ENCODE peak calls at places on chromosomes 11 and 22, in eight cellular contexts. One of them, this sample, is unnamed.

GRCh38 chr11:42482822-42483221 is 829.0 kb upstream of the API5 start:
- DNase-seq in stimulated activated CD4-positive, alpha-beta T cell treated with anti-CD3 and anti-CD28 coated beads, Interleukin-12 subunit alpha, Interleukin-12 subunit beta, amount 100 ng/mL, for 24 hours: no peak
- DNase-seq in skeletal muscle cell: no peak
- DNase-seq in NCI-H1105 treated with DMSO at 0.1 percent for 48 hours: no peak
- DNase-seq in testis: no peak
- DNase-seq in nephron progenitor cell: no peak
- DNase-seq in stimulated activated CD8-positive, alpha-beta memory T cell treated with anti-CD3 and anti-CD28 coated beads, Interleukin-15, amount 100 ng/mL, for 1 hour: no peak
- DNase-seq in frontal cortex: no peak
- DNase-seq in this sample: no peak

GRCh38 chr11:126304457-126305072 is 705 bp downstream of the DCPS start:
- DNase-seq in stimulated activated CD4-positive, alpha-beta T cell treated with anti-CD3 and anti-CD28 coated beads, Interleukin-12 subunit alpha, Interleukin-12 subunit beta, amount 100 ng/mL, for 24 hours: no peak
- DNase-seq in skeletal muscle cell: no peak
- DNase-seq in NCI-H1105 treated with DMSO at 0.1 percent for 48 hours: no peak
- DNase-seq in testis: no peak
- DNase-seq in nephron progenitor cell: no peak
- DNase-seq in stimulated activated CD8-positive, alpha-beta memory T cell treated with anti-CD3 and anti-CD28 coated beads, Interleukin-15, amount 100 ng/mL, for 1 hour: no peak
- DNase-seq in frontal cortex: peak; percentile 52
- DNase-seq in this sample: no peak

GRCh38 chr22:37633693-37634504 is 5.6 kb upstream of the SH3BP1 start:
- DNase-seq in stimulated activated CD4-positive, alpha-beta T cell treated with anti-CD3 and anti-CD28 coated beads, Interleukin-12 subunit alpha, Interleukin-12 subunit beta, amount 100 ng/mL, for 24 hours: no peak
- DNase-seq in skeletal muscle cell: peak; percentile 85
- DNase-seq in NCI-H1105 treated with DMSO at 0.1 percent for 48 hours: no peak
- DNase-seq in testis: peak; percentile 91
- DNase-seq in nephron progenitor cell: peak; percentile 85
- DNase-seq in stimulated activated CD8-positive, alpha-beta memory T cell treated with anti-CD3 and anti-CD28 coated beads, Interleukin-15, amount 100 ng/mL, for 1 hour: no peak
- DNase-seq in frontal cortex: peak; percentile 70
- DNase-seq in this sample: peak; percentile 88

GRCh38 chr11:125429174-125429707 is 66.8 kb downstream of the FEZ1 start:
- DNase-seq in stimulated activated CD4-positive, alpha-beta T cell treated with anti-CD3 and anti-CD28 coated beads, Interleukin-12 subunit alpha, Interleukin-12 subunit beta, amount 100 ng/mL, for 24 hours: peak; percentile 51
- DNase-seq in skeletal muscle cell: no peak
- DNase-seq in NCI-H1105 treated with DMSO at 0.1 percent for 48 hours: peak; percentile 76
- DNase-seq in testis: peak; percentile 79
- DNase-seq in nephron progenitor cell: peak; percentile 78
- DNase-seq in stimulated activated CD8-positive, alpha-beta memory T cell treated with anti-CD3 and anti-CD28 coated beads, Interleukin-15, amount 100 ng/mL, for 1 hour: no peak
- DNase-seq in frontal cortex: no peak
- DNase-seq in this sample: peak; percentile 69

GRCh38 chr22:44670220-44670983 is 31.6 kb upstream of the PRR5 start:
- DNase-seq in stimulated activated CD4-positive, alpha-beta T cell treated with anti-CD3 and anti-CD28 coated beads, Interleukin-12 subunit alpha, Interleukin-12 subunit beta, amount 100 ng/mL, for 24 hours: no peak
- DNase-seq in skeletal muscle cell: no peak
- DNase-seq in NCI-H1105 treated with DMSO at 0.1 percent for 48 hours: no peak
- DNase-seq in testis: no peak
- DNase-seq in nephron progenitor cell: no peak
- DNase-seq in stimulated activated CD8-positive, alpha-beta memory T cell treated with anti-CD3 and anti-CD28 coated beads, Interleukin-15, amount 100 ng/mL, for 1 hour: no peak
- DNase-seq in frontal cortex: no peak
- DNase-seq in this sample: no peak

GRCh38 chr11:89381094-89381493 is 110.1 kb downstream of the NOX4 start:
- DNase-seq in stimulated activated CD4-positive, alpha-beta T cell treated with anti-CD3 and anti-CD28 coated beads, Interleukin-12 subunit alpha, Interleukin-12 subunit beta, amount 100 ng/mL, for 24 hours: no peak
- DNase-seq in skeletal muscle cell: peak; percentile 88
- DNase-seq in NCI-H1105 treated with DMSO at 0.1 percent for 48 hours: no peak
- DNase-seq in testis: no peak
- DNase-seq in nephron progenitor cell: no peak
- DNase-seq in stimulated activated CD8-positive, alpha-beta memory T cell treated with anti-CD3 and anti-CD28 coated beads, Interleukin-15, amount 100 ng/mL, for 1 hour: no peak
- DNase-seq in frontal cortex: no peak
- DNase-seq in this sample: no peak

GRCh38 chr22:19041403-19042074 is 80.7 kb downstream of the DGCR2 start:
- DNase-seq in stimulated activated CD4-positive, alpha-beta T cell treated with anti-CD3 and anti-CD28 coated beads, Interleukin-12 subunit alpha, Interleukin-12 subunit beta, amount 100 ng/mL, for 24 hours: no peak
- DNase-seq in skeletal muscle cell: no peak
- DNase-seq in NCI-H1105 treated with DMSO at 0.1 percent for 48 hours: no peak
- DNase-seq in testis: no peak
- DNase-seq in nephron progenitor cell: no peak
- DNase-seq in stimulated activated CD8-positive, alpha-beta memory T cell treated with anti-CD3 and anti-CD28 coated beads, Interleukin-15, amount 100 ng/mL, for 1 hour: no peak
- DNase-seq in frontal cortex: no peak
- DNase-seq in this sample: no peak

GRCh38 chr11:57474017-57474750 is 13.9 kb downstream of the RTN4RL2 start:
- DNase-seq in stimulated activated CD4-positive, alpha-beta T cell treated with anti-CD3 and anti-CD28 coated beads, Interleukin-12 subunit alpha, Interleukin-12 subunit beta, amount 100 ng/mL, for 24 hours: no peak
- DNase-seq in skeletal muscle cell: no peak
- DNase-seq in NCI-H1105 treated with DMSO at 0.1 percent for 48 hours: no peak
- DNase-seq in testis: no peak
- DNase-seq in nephron progenitor cell: no peak
- DNase-seq in stimulated activated CD8-positive, alpha-beta memory T cell treated with anti-CD3 and anti-CD28 coated beads, Interleukin-15, amount 100 ng/mL, for 1 hour: no peak
- DNase-seq in frontal cortex: no peak
- DNase-seq in this sample: no peak

GRCh38 chr11:57761301-57762234 is at the start of gene CTNND1:
- DNase-seq in stimulated activated CD4-positive, alpha-beta T cell treated with anti-CD3 and anti-CD28 coated beads, Interleukin-12 subunit alpha, Interleukin-12 subunit beta, amount 100 ng/mL, for 24 hours: no peak
- DNase-seq in skeletal muscle cell: peak; percentile 91
- DNase-seq in NCI-H1105 treated with DMSO at 0.1 percent for 48 hours: peak; percentile 96
- DNase-seq in testis: peak; percentile 95
- DNase-seq in nephron progenitor cell: peak; percentile 66
- DNase-seq in stimulated activated CD8-positive, alpha-beta memory T cell treated with anti-CD3 and anti-CD28 coated beads, Interleukin-15, amount 100 ng/mL, for 1 hour: no peak
- DNase-seq in frontal cortex: peak; percentile 75
- DNase-seq in this sample: peak; percentile 99

GRCh38 chr22:30889268-30889995 is 79.1 kb downstream of the MORC2 start:
- DNase-seq in stimulated activated CD4-positive, alpha-beta T cell treated with anti-CD3 and anti-CD28 coated beads, Interleukin-12 subunit alpha, Interleukin-12 subunit beta, amount 100 ng/mL, for 24 hours: no peak
- DNase-seq in skeletal muscle cell: no peak
- DNase-seq in NCI-H1105 treated with DMSO at 0.1 percent for 48 hours: no peak
- DNase-seq in testis: no peak
- DNase-seq in nephron progenitor cell: no peak
- DNase-seq in stimulated activated CD8-positive, alpha-beta memory T cell treated with anti-CD3 and anti-CD28 coated beads, Interleukin-15, amount 100 ng/mL, for 1 hour: no peak
- DNase-seq in frontal cortex: no peak
- DNase-seq in this sample: no peak

GRCh38 chr11:93905384-93905783 is 55.0 kb upstream of the VSTM5 start:
- DNase-seq in stimulated activated CD4-positive, alpha-beta T cell treated with anti-CD3 and anti-CD28 coated beads, Interleukin-12 subunit alpha, Interleukin-12 subunit beta, amount 100 ng/mL, for 24 hours: no peak
- DNase-seq in skeletal muscle cell: peak; percentile 69
- DNase-seq in NCI-H1105 treated with DMSO at 0.1 percent for 48 hours: no peak
- DNase-seq in testis: no peak
- DNase-seq in nephron progenitor cell: no peak
- DNase-seq in stimulated activated CD8-positive, alpha-beta memory T cell treated with anti-CD3 and anti-CD28 coated beads, Interleukin-15, amount 100 ng/mL, for 1 hour: no peak
- DNase-seq in frontal cortex: no peak
- DNase-seq in this sample: no peak

GRCh38 chr11:122937978-122938377 is 43.7 kb downstream of the BSX start:
- DNase-seq in stimulated activated CD4-positive, alpha-beta T cell treated with anti-CD3 and anti-CD28 coated beads, Interleukin-12 subunit alpha, Interleukin-12 subunit beta, amount 100 ng/mL, for 24 hours: no peak
- DNase-seq in skeletal muscle cell: no peak
- DNase-seq in NCI-H1105 treated with DMSO at 0.1 percent for 48 hours: no peak
- DNase-seq in testis: no peak
- DNase-seq in nephron progenitor cell: no peak
- DNase-seq in stimulated activated CD8-positive, alpha-beta memory T cell treated with anti-CD3 and anti-CD28 coated beads, Interleukin-15, amount 100 ng/mL, for 1 hour: no peak
- DNase-seq in frontal cortex: no peak
- DNase-seq in this sample: no peak

GRCh38 chr11:95148938-95149337 is 59.3 kb downstream of the ENDOD1 start:
- DNase-seq in stimulated activated CD4-positive, alpha-beta T cell treated with anti-CD3 and anti-CD28 coated beads, Interleukin-12 subunit alpha, Interleukin-12 subunit beta, amount 100 ng/mL, for 24 hours: no peak
- DNase-seq in skeletal muscle cell: no peak
- DNase-seq in NCI-H1105 treated with DMSO at 0.1 percent for 48 hours: no peak
- DNase-seq in testis: no peak
- DNase-seq in nephron progenitor cell: no peak
- DNase-seq in stimulated activated CD8-positive, alpha-beta memory T cell treated with anti-CD3 and anti-CD28 coated beads, Interleukin-15, amount 100 ng/mL, for 1 hour: no peak
- DNase-seq in frontal cortex: no peak
- DNase-seq in this sample: no peak

GRCh38 chr11:86115542-86116385 is 46.9 kb upstream of the PICALM start:
- DNase-seq in stimulated activated CD4-positive, alpha-beta T cell treated with anti-CD3 and anti-CD28 coated beads, Interleukin-12 subunit alpha, Interleukin-12 subunit beta, amount 100 ng/mL, for 24 hours: no peak
- DNase-seq in skeletal muscle cell: no peak
- DNase-seq in NCI-H1105 treated with DMSO at 0.1 percent for 48 hours: no peak
- DNase-seq in testis: no peak
- DNase-seq in nephron progenitor cell: no peak
- DNase-seq in stimulated activated CD8-positive, alpha-beta memory T cell treated with anti-CD3 and anti-CD28 coated beads, Interleukin-15, amount 100 ng/mL, for 1 hour: no peak
- DNase-seq in frontal cortex: no peak
- DNase-seq in this sample: no peak

GRCh38 chr22:35785181-35785923 is 67.7 kb downstream of the APOL5 start:
- DNase-seq in stimulated activated CD4-positive, alpha-beta T cell treated with anti-CD3 and anti-CD28 coated beads, Interleukin-12 subunit alpha, Interleukin-12 subunit beta, amount 100 ng/mL, for 24 hours: no peak
- DNase-seq in skeletal muscle cell: no peak
- DNase-seq in NCI-H1105 treated with DMSO at 0.1 percent for 48 hours: no peak
- DNase-seq in testis: no peak
- DNase-seq in nephron progenitor cell: no peak
- DNase-seq in stimulated activated CD8-positive, alpha-beta memory T cell treated with anti-CD3 and anti-CD28 coated beads, Interleukin-15, amount 100 ng/mL, for 1 hour: no peak
- DNase-seq in frontal cortex: no peak
- DNase-seq in this sample: no peak

GRCh38 chr11:67499808-67500793 is 5.1 kb downstream of the PITPNM1 start:
- DNase-seq in stimulated activated CD4-positive, alpha-beta T cell treated with anti-CD3 and anti-CD28 coated beads, Interleukin-12 subunit alpha, Interleukin-12 subunit beta, amount 100 ng/mL, for 24 hours: no peak
- DNase-seq in skeletal muscle cell: no peak
- DNase-seq in NCI-H1105 treated with DMSO at 0.1 percent for 48 hours: no peak
- DNase-seq in testis: no peak
- DNase-seq in nephron progenitor cell: no peak
- DNase-seq in stimulated activated CD8-positive, alpha-beta memory T cell treated with anti-CD3 and anti-CD28 coated beads, Interleukin-15, amount 100 ng/mL, for 1 hour: no peak
- DNase-seq in frontal cortex: no peak
- DNase-seq in this sample: no peak

GRCh38 chr11:129960216-129961214 is 42.1 kb downstream of the PRDM10 start:
- DNase-seq in stimulated activated CD4-positive, alpha-beta T cell treated with anti-CD3 and anti-CD28 coated beads, Interleukin-12 subunit alpha, Interleukin-12 subunit beta, amount 100 ng/mL, for 24 hours: no peak
- DNase-seq in skeletal muscle cell: peak; percentile 58
- DNase-seq in NCI-H1105 treated with DMSO at 0.1 percent for 48 hours: no peak
- DNase-seq in testis: no peak
- DNase-seq in nephron progenitor cell: no peak
- DNase-seq in stimulated activated CD8-positive, alpha-beta memory T cell treated with anti-CD3 and anti-CD28 coated beads, Interleukin-15, amount 100 ng/mL, for 1 hour: no peak
- DNase-seq in frontal cortex: no peak
- DNase-seq in this sample: no peak

GRCh38 chr11:119222308-119222707 is 16.2 kb downstream of the CBL start:
- DNase-seq in stimulated activated CD4-positive, alpha-beta T cell treated with anti-CD3 and anti-CD28 coated beads, Interleukin-12 subunit alpha, Interleukin-12 subunit beta, amount 100 ng/mL, for 24 hours: no peak
- DNase-seq in skeletal muscle cell: no peak
- DNase-seq in NCI-H1105 treated with DMSO at 0.1 percent for 48 hours: peak; percentile 90
- DNase-seq in testis: no peak
- DNase-seq in nephron progenitor cell: no peak
- DNase-seq in stimulated activated CD8-positive, alpha-beta memory T cell treated with anti-CD3 and anti-CD28 coated beads, Interleukin-15, amount 100 ng/mL, for 1 hour: no peak
- DNase-seq in frontal cortex: peak; percentile 29
- DNase-seq in this sample: peak; percentile 58

GRCh38 chr11:88178211-88178610 is 3.0 kb upstream of the RAB38 start:
- DNase-seq in stimulated activated CD4-positive, alpha-beta T cell treated with anti-CD3 and anti-CD28 coated beads, Interleukin-12 subunit alpha, Interleukin-12 subunit beta, amount 100 ng/mL, for 24 hours: no peak
- DNase-seq in skeletal muscle cell: peak; percentile 69
- DNase-seq in NCI-H1105 treated with DMSO at 0.1 percent for 48 hours: no peak
- DNase-seq in testis: peak; percentile 46
- DNase-seq in nephron progenitor cell: no peak
- DNase-seq in stimulated activated CD8-positive, alpha-beta memory T cell treated with anti-CD3 and anti-CD28 coated beads, Interleukin-15, amount 100 ng/mL, for 1 hour: no peak
- DNase-seq in frontal cortex: no peak
- DNase-seq in this sample: no peak

GRCh38 chr22:43777204-43777671 is 34.9 kb downstream of the EFCAB6 start:
- DNase-seq in stimulated activated CD4-positive, alpha-beta T cell treated with anti-CD3 and anti-CD28 coated beads, Interleukin-12 subunit alpha, Interleukin-12 subunit beta, amount 100 ng/mL, for 24 hours: no peak
- DNase-seq in skeletal muscle cell: peak; percentile 59
- DNase-seq in NCI-H1105 treated with DMSO at 0.1 percent for 48 hours: no peak
- DNase-seq in testis: no peak
- DNase-seq in nephron progenitor cell: no peak
- DNase-seq in stimulated activated CD8-positive, alpha-beta memory T cell treated with anti-CD3 and anti-CD28 coated beads, Interleukin-15, amount 100 ng/mL, for 1 hour: no peak
- DNase-seq in frontal cortex: no peak
- DNase-seq in this sample: no peak

GRCh38 chr11:6319879-6320410 is 356 bp downstream of the CAVIN3 start:
- DNase-seq in stimulated activated CD4-positive, alpha-beta T cell treated with anti-CD3 and anti-CD28 coated beads, Interleukin-12 subunit alpha, Interleukin-12 subunit beta, amount 100 ng/mL, for 24 hours: peak; percentile 46
- DNase-seq in skeletal muscle cell: peak; percentile 84
- DNase-seq in NCI-H1105 treated with DMSO at 0.1 percent for 48 hours: no peak
- DNase-seq in testis: peak; percentile 94
- DNase-seq in nephron progenitor cell: peak; percentile 60
- DNase-seq in stimulated activated CD8-positive, alpha-beta memory T cell treated with anti-CD3 and anti-CD28 coated beads, Interleukin-15, amount 100 ng/mL, for 1 hour: no peak
- DNase-seq in frontal cortex: peak; percentile 54
- DNase-seq in this sample: peak; percentile 95

GRCh38 chr11:129605815-129606214 is 209.8 kb upstream of the TMEM45B start:
- DNase-seq in stimulated activated CD4-positive, alpha-beta T cell treated with anti-CD3 and anti-CD28 coated beads, Interleukin-12 subunit alpha, Interleukin-12 subunit beta, amount 100 ng/mL, for 24 hours: no peak
- DNase-seq in skeletal muscle cell: no peak
- DNase-seq in NCI-H1105 treated with DMSO at 0.1 percent for 48 hours: peak; percentile 62
- DNase-seq in testis: no peak
- DNase-seq in nephron progenitor cell: no peak
- DNase-seq in stimulated activated CD8-positive, alpha-beta memory T cell treated with anti-CD3 and anti-CD28 coated beads, Interleukin-15, amount 100 ng/mL, for 1 hour: no peak
- DNase-seq in frontal cortex: no peak
- DNase-seq in this sample: no peak

GRCh38 chr11:36564376-36565032 is 3.3 kb upstream of the RAG1 start:
- DNase-seq in stimulated activated CD4-positive, alpha-beta T cell treated with anti-CD3 and anti-CD28 coated beads, Interleukin-12 subunit alpha, Interleukin-12 subunit beta, amount 100 ng/mL, for 24 hours: peak; percentile 6
- DNase-seq in skeletal muscle cell: peak; percentile 13
- DNase-seq in NCI-H1105 treated with DMSO at 0.1 percent for 48 hours: peak; percentile 74
- DNase-seq in testis: peak; percentile 74
- DNase-seq in nephron progenitor cell: peak; percentile 50
- DNase-seq in stimulated activated CD8-positive, alpha-beta memory T cell treated with anti-CD3 and anti-CD28 coated beads, Interleukin-15, amount 100 ng/mL, for 1 hour: no peak
- DNase-seq in frontal cortex: peak; percentile 34
- DNase-seq in this sample: peak; percentile 75

GRCh38 chr22:19772673-19773469 is 12.3 kb downstream of the TBX1 start:
- DNase-seq in stimulated activated CD4-positive, alpha-beta T cell treated with anti-CD3 and anti-CD28 coated beads, Interleukin-12 subunit alpha, Interleukin-12 subunit beta, amount 100 ng/mL, for 24 hours: no peak
- DNase-seq in skeletal muscle cell: no peak
- DNase-seq in NCI-H1105 treated with DMSO at 0.1 percent for 48 hours: no peak
- DNase-seq in testis: no peak
- DNase-seq in nephron progenitor cell: no peak
- DNase-seq in stimulated activated CD8-positive, alpha-beta memory T cell treated with anti-CD3 and anti-CD28 coated beads, Interleukin-15, amount 100 ng/mL, for 1 hour: no peak
- DNase-seq in frontal cortex: no peak
- DNase-seq in this sample: no peak

GRCh38 chr11:109071712-109072524 is 350.1 kb upstream of the C11orf87 start:
- DNase-seq in stimulated activated CD4-positive, alpha-beta T cell treated with anti-CD3 and anti-CD28 coated beads, Interleukin-12 subunit alpha, Interleukin-12 subunit beta, amount 100 ng/mL, for 24 hours: no peak
- DNase-seq in skeletal muscle cell: peak; percentile 84
- DNase-seq in NCI-H1105 treated with DMSO at 0.1 percent for 48 hours: no peak
- DNase-seq in testis: peak; percentile 70
- DNase-seq in nephron progenitor cell: no peak
- DNase-seq in stimulated activated CD8-positive, alpha-beta memory T cell treated with anti-CD3 and anti-CD28 coated beads, Interleukin-15, amount 100 ng/mL, for 1 hour: no peak
- DNase-seq in frontal cortex: no peak
- DNase-seq in this sample: peak; percentile 96

GRCh38 chr11:1647901-1648721 is 18.5 kb downstream of the KRTAP5-5 start:
- DNase-seq in stimulated activated CD4-positive, alpha-beta T cell treated with anti-CD3 and anti-CD28 coated beads, Interleukin-12 subunit alpha, Interleukin-12 subunit beta, amount 100 ng/mL, for 24 hours: no peak
- DNase-seq in skeletal muscle cell: no peak
- DNase-seq in NCI-H1105 treated with DMSO at 0.1 percent for 48 hours: no peak
- DNase-seq in testis: no peak
- DNase-seq in nephron progenitor cell: no peak
- DNase-seq in stimulated activated CD8-positive, alpha-beta memory T cell treated with anti-CD3 and anti-CD28 coated beads, Interleukin-15, amount 100 ng/mL, for 1 hour: no peak
- DNase-seq in frontal cortex: no peak
- DNase-seq in this sample: no peak

GRCh38 chr11:2570211-2570811 is 125.5 kb downstream of the KCNQ1 start:
- DNase-seq in stimulated activated CD4-positive, alpha-beta T cell treated with anti-CD3 and anti-CD28 coated beads, Interleukin-12 subunit alpha, Interleukin-12 subunit beta, amount 100 ng/mL, for 24 hours: no peak
- DNase-seq in skeletal muscle cell: no peak
- DNase-seq in NCI-H1105 treated with DMSO at 0.1 percent for 48 hours: no peak
- DNase-seq in testis: no peak
- DNase-seq in nephron progenitor cell: no peak
- DNase-seq in stimulated activated CD8-positive, alpha-beta memory T cell treated with anti-CD3 and anti-CD28 coated beads, Interleukin-15, amount 100 ng/mL, for 1 hour: no peak
- DNase-seq in frontal cortex: no peak
- DNase-seq in this sample: no peak